ENCODE peak calls at places on chromosomes 5 and 9, in six cellular contexts. N, E, I, B, T and P are unnamed samples.

GRCh38 chr9:38277601-38278200 is 114.8 kb upstream of the ALDH1B1 start:
- DNase-seq in N (no peak), E (no peak), I (no peak), B (no peak), T (no peak), P (peak)

GRCh38 chr5:39076757-39077475 is 2.7 kb upstream of the RICTOR start:
- DNase-seq in N (peak), E (peak), I (peak), B (peak), T (no peak), P (peak)

GRCh38 chr5:73901045-73901444 is 275.0 kb downstream of the ARHGEF28 start:
- DNase-seq in N (no peak), E (peak), I (no peak), B (no peak), T (no peak), P (no peak)

GRCh38 chr5:270340-270739 is 1.1 kb upstream of the PDCD6 start:
- DNase-seq in N (no peak), E (no peak), I (no peak), B (no peak), T (no peak), P (peak)

GRCh38 chr5:31886206-31886605 is 247.3 kb downstream of the PDZD2 start:
- DNase-seq in N (no peak), E (no peak), I (no peak), B (no peak), T (no peak), P (no peak)

GRCh38 chr5:171512397-171512796 is 93.0 kb downstream of the FGF18 start:
- DNase-seq in N (no peak), E (no peak), I (no peak), B (no peak), T (no peak), P (no peak)

GRCh38 chr5:86977185-86977584 is 290.5 kb upstream of the RASA1 start:
- DNase-seq in N (no peak), E (no peak), I (no peak), B (no peak), T (no peak), P (no peak)

GRCh38 chr9:81849631-81850259 is 78.5 kb upstream of the SPATA31D4 start:
- DNase-seq in N (peak), E (no peak), I (no peak), B (no peak), T (no peak), P (no peak)

GRCh38 chr9:33170464-33171156 is 3.5 kb upstream of the B4GALT1 start:
- DNase-seq in N (no peak), E (no peak), I (no peak), B (no peak), T (no peak), P (peak)

GRCh38 chr9:118522093-118523028 is 818.2 kb downstream of the TLR4 start:
- DNase-seq in N (peak), E (peak), I (peak), B (peak), T (peak), P (peak)

GRCh38 chr5:150017606-150018005 is 17.1 kb downstream of the HMGXB3 start:
- DNase-seq in N (peak), E (no peak), I (no peak), B (no peak), T (no peak), P (no peak)

GRCh38 chr5:45399041-45399440 is 297.1 kb downstream of the HCN1 start:
- DNase-seq in N (no peak), E (no peak), I (no peak), B (no peak), T (no peak), P (peak)

GRCh38 chr5:144582046-144582445 is 411.4 kb downstream of the KCTD16 start:
- DNase-seq in N (no peak), E (no peak), I (no peak), B (no peak), T (no peak), P (no peak)

GRCh38 chr5:118552731-118553360 is 435.5 kb downstream of the DTWD2 start:
- DNase-seq in N (no peak), E (no peak), I (no peak), B (no peak), T (no peak), P (no peak)

GRCh38 chr5:53597894-53598293 is 37.5 kb downstream of the NDUFS4 start:
- DNase-seq in N (no peak), E (no peak), I (no peak), B (no peak), T (no peak), P (no peak)
- TF ChIP-seq CTCF in N (no peak), E (no peak), I (no peak), B (no peak), T (no peak), P (no peak)

GRCh38 chr9:16337322-16338029 is 533.0 kb downstream of the BNC2 start:
- DNase-seq in N (peak), E (peak), I (no peak), B (no peak), T (no peak), P (no peak)
- TF ChIP-seq MYC in N (no peak), E (no peak), I (no peak), B (no peak), T (no peak), P (no peak)

GRCh38 chr9:97980479-97980803 is 2.7 kb upstream of the ANP32B start:
- DNase-seq in N (no peak), E (no peak), I (no peak), B (peak), T (no peak), P (no peak)

GRCh38 chr9:97982719-97983523 is at the start of gene ANP32B:
- DNase-seq in N (peak), E (peak), I (peak), B (peak), T (peak), P (peak)

GRCh38 chr9:97980918-97981827 is 2.0 kb upstream of the ANP32B start:
- DNase-seq in N (no peak), E (no peak), I (no peak), B (peak), T (peak), P (peak)

GRCh38 chr9:97982191-97982718 is 886 bp upstream of the ANP32B start:
- DNase-seq in N (no peak), E (no peak), I (no peak), B (peak), T (no peak), P (peak)

GRCh38 chr9:97981828-97982164 is 1.3 kb upstream of the ANP32B start:
- DNase-seq in N (no peak), E (no peak), I (no peak), B (peak), T (no peak), P (peak)
- TF ChIP-seq MAX in N (no peak), E (no peak), I (no peak), B (no peak), T (no peak), P (no peak)

GRCh38 chr9:127773981-127774380 is 4.5 kb downstream of the SH2D3C start:
- DNase-seq in N (no peak), E (no peak), I (no peak), B (no peak), T (no peak), P (no peak)

GRCh38 chr9:127777368-127777960 is 1.0 kb downstream of the SH2D3C start:
- DNase-seq in N (no peak), E (no peak), I (no peak), B (no peak), T (no peak), P (no peak)

GRCh38 chr9:127778280-127779135 is at the start of gene SH2D3C:
- DNase-seq in N (no peak), E (no peak), I (no peak), B (peak), T (no peak), P (peak)

GRCh38 chr9:127776919-127777280 is 1.6 kb downstream of the SH2D3C start:
- DNase-seq in N (no peak), E (no peak), I (no peak), B (no peak), T (no peak), P (no peak)

GRCh38 chr9:127776195-127776918 is 2.1 kb downstream of the SH2D3C start:
- DNase-seq in N (no peak), E (no peak), I (no peak), B (peak), T (no peak), P (peak)
- TF ChIP-seq CTCF in N (no peak), E (no peak), I (peak), B (no peak), T (no peak), P (no peak)